ENCODE peak calls at places on chromosome 2, in five cellular contexts. One of them, this sample, is unnamed.

GRCh38 chr2:120511546-120512320 is 165.8 kb downstream of the INHBB start:
- DNase-seq in fibroblast of lung: no peak
- DNase-seq in GM12865: no peak
- DNase-seq in ovary: peak
- DNase-seq in GM10248: no peak
- DNase-seq in this sample: no peak

GRCh38 chr2:113920996-113921395 is 31.1 kb downstream of the ACTR3 start:
- DNase-seq in GM10248: no peak
- DNase-seq in GM12865: no peak
- DNase-seq in fibroblast of lung: peak
- DNase-seq in ovary: no peak
- DNase-seq in this sample: no peak

GRCh38 chr2:59015027-59015426 is 773.9 kb upstream of the FANCL start:
- DNase-seq in ovary: no peak
- DNase-seq in GM10248: no peak
- DNase-seq in fibroblast of lung: no peak
- DNase-seq in GM12865: no peak
- DNase-seq in this sample: no peak

GRCh38 chr2:46036929-46037328 is 260.3 kb upstream of the EPAS1 start:
- DNase-seq in fibroblast of lung: peak
- DNase-seq in ovary: no peak
- DNase-seq in GM12865: no peak
- DNase-seq in GM10248: no peak
- DNase-seq in this sample: no peak

GRCh38 chr2:102005989-102006885 is 14.5 kb downstream of the IL1R2 start:
- DNase-seq in GM12865: peak
- DNase-seq in GM10248: peak
- DNase-seq in ovary: no peak
- DNase-seq in fibroblast of lung: peak
- DNase-seq in this sample: peak

GRCh38 chr2:115999039-115999438 is 1556.6 kb downstream of the DPP10 start:
- DNase-seq in GM10248: no peak
- DNase-seq in ovary: no peak
- DNase-seq in GM12865: no peak
- DNase-seq in fibroblast of lung: no peak
- DNase-seq in this sample: no peak

GRCh38 chr2:5690718-5691658 is 1.2 kb upstream of the SOX11 start:
- DNase-seq in GM10248: no peak
- DNase-seq in GM12865: no peak
- DNase-seq in fibroblast of lung: peak
- DNase-seq in ovary: no peak
- DNase-seq in this sample: no peak

GRCh38 chr2:58571181-58571852 is 330.2 kb upstream of the FANCL start:
- DNase-seq in ovary: no peak
- DNase-seq in fibroblast of lung: peak
- DNase-seq in GM12865: peak
- DNase-seq in GM10248: peak
- DNase-seq in this sample: peak

GRCh38 chr2:16371751-16372150 is 293.9 kb downstream of the CYRIA start:
- DNase-seq in fibroblast of lung: no peak
- DNase-seq in GM12865: no peak
- DNase-seq in ovary: no peak
- DNase-seq in GM10248: no peak
- DNase-seq in this sample: no peak

GRCh38 chr2:105238664-105239240 is 2.8 kb upstream of the GPR45 start:
- DNase-seq in GM12865: no peak
- DNase-seq in ovary: no peak
- DNase-seq in fibroblast of lung: peak
- DNase-seq in GM10248: no peak
- DNase-seq in this sample: no peak

GRCh38 chr2:223247136-223247535 is 195.1 kb downstream of the KCNE4 start:
- DNase-seq in GM10248: no peak
- DNase-seq in fibroblast of lung: peak
- DNase-seq in GM12865: peak
- DNase-seq in ovary: no peak
- DNase-seq in this sample: peak

GRCh38 chr2:239310401-239311061 is 90.3 kb downstream of the HDAC4 start:
- DNase-seq in ovary: peak
- DNase-seq in fibroblast of lung: no peak
- DNase-seq in GM10248: no peak
- DNase-seq in GM12865: no peak
- DNase-seq in this sample: no peak

GRCh38 chr2:173984866-173985588 is 19.9 kb upstream of the SP3 start:
- DNase-seq in fibroblast of lung: no peak
- DNase-seq in ovary: peak
- DNase-seq in GM10248: no peak
- DNase-seq in GM12865: no peak
- DNase-seq in this sample: no peak

GRCh38 chr2:117972466-117973123 is 41.3 kb downstream of the CCDC93 start:
- DNase-seq in GM10248: no peak
- DNase-seq in fibroblast of lung: peak
- DNase-seq in ovary: no peak
- DNase-seq in GM12865: no peak
- DNase-seq in this sample: no peak

GRCh38 chr2:46315103-46315890 is 18.1 kb downstream of the EPAS1 start:
- DNase-seq in GM10248: no peak
- DNase-seq in fibroblast of lung: peak
- DNase-seq in ovary: peak
- DNase-seq in GM12865: no peak
- DNase-seq in this sample: peak

GRCh38 chr2:22167256-22167655 is 1043.5 kb downstream of the TDRD15 start:
- DNase-seq in GM12865: no peak
- DNase-seq in fibroblast of lung: no peak
- DNase-seq in ovary: no peak
- DNase-seq in GM10248: no peak
- DNase-seq in this sample: no peak

GRCh38 chr2:26355038-26355995 is 8.7 kb upstream of the ADGRF3 start:
- DNase-seq in GM12865: no peak
- DNase-seq in GM10248: no peak
- DNase-seq in ovary: no peak
- DNase-seq in fibroblast of lung: peak
- DNase-seq in this sample: peak

GRCh38 chr2:3868012-3868411 is 164.6 kb downstream of the DCDC2C start:
- DNase-seq in GM10248: no peak
- DNase-seq in ovary: no peak
- DNase-seq in GM12865: no peak
- DNase-seq in fibroblast of lung: no peak
- DNase-seq in this sample: no peak

GRCh38 chr2:74186038-74186437 is 7.4 kb upstream of the MOB1A start:
- DNase-seq in ovary: no peak
- DNase-seq in GM10248: peak
- DNase-seq in GM12865: peak
- DNase-seq in fibroblast of lung: no peak
- DNase-seq in this sample: no peak

GRCh38 chr2:231351648-231352047 is 43.9 kb upstream of the B3GNT7 start:
- DNase-seq in ovary: no peak
- DNase-seq in GM10248: no peak
- DNase-seq in fibroblast of lung: no peak
- DNase-seq in GM12865: no peak
- DNase-seq in this sample: no peak

GRCh38 chr2:17915811-17916523 is 37.5 kb downstream of the KCNS3 start:
- DNase-seq in ovary: no peak
- DNase-seq in GM12865: no peak
- DNase-seq in fibroblast of lung: no peak
- DNase-seq in GM10248: no peak
- DNase-seq in this sample: no peak

GRCh38 chr2:120675460-120676130 is 60.1 kb upstream of the GLI2 start:
- DNase-seq in GM12865: peak
- DNase-seq in GM10248: peak
- DNase-seq in ovary: peak
- DNase-seq in fibroblast of lung: no peak
- DNase-seq in this sample: peak

GRCh38 chr2:131584940-131585339 is 57.3 kb downstream of the CCDC74A start:
- DNase-seq in ovary: no peak
- DNase-seq in fibroblast of lung: no peak
- DNase-seq in GM12865: peak
- DNase-seq in GM10248: peak
- DNase-seq in this sample: no peak

GRCh38 chr2:137420744-137421143 is 543.5 kb upstream of the HNMT start:
- DNase-seq in fibroblast of lung: peak
- DNase-seq in GM10248: no peak
- DNase-seq in GM12865: no peak
- DNase-seq in ovary: no peak
- DNase-seq in this sample: no peak

GRCh38 chr2:191299009-191299408 is 53.8 kb downstream of the MYO1B start:
- DNase-seq in GM10248: no peak
- DNase-seq in GM12865: no peak
- DNase-seq in ovary: no peak
- DNase-seq in fibroblast of lung: no peak
- DNase-seq in this sample: no peak
- TF ChIP-seq CTCF in GM10248: no peak
- TF ChIP-seq CTCF in GM12865: no peak
- TF ChIP-seq CTCF in ovary: no peak
- TF ChIP-seq CTCF in fibroblast of lung: peak
- TF ChIP-seq CTCF in this sample: no peak

GRCh38 chr2:140586379-140586778 is 1544.4 kb downstream of the LRP1B start:
- DNase-seq in ovary: no peak
- DNase-seq in fibroblast of lung: peak
- DNase-seq in GM10248: peak
- DNase-seq in GM12865: peak
- DNase-seq in this sample: peak
- TF ChIP-seq CTCF in ovary: no peak
- TF ChIP-seq CTCF in fibroblast of lung: peak
- TF ChIP-seq CTCF in GM10248: peak
- TF ChIP-seq CTCF in GM12865: peak
- TF ChIP-seq CTCF in this sample: peak

DNA sequence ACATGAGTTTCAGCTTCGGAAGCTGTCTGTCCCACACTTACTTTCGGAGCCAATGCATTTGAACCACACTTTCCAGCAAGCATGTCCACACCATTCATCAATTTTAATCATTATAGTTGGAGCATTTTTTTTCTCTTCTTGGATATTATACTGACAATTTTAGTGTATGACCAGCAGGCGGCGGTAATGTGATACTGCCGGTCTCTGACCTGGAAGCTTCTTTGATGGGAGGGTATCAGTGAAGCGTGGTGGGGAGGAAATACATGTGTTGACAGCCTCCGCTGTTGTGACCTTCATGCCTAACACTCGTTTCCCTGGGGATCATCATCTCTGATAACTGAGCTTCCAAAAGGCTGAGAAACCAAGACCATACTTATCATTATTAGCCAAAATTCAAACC is 231.7 kb downstream of the GBX2 start:
- DNase-seq in GM12865: peak
- DNase-seq in GM10248: no peak
- DNase-seq in ovary: no peak
- DNase-seq in fibroblast of lung: no peak
- DNase-seq in this sample: no peak
- TF ChIP-seq CTCF in GM12865: no peak
- TF ChIP-seq CTCF in GM10248: peak
- TF ChIP-seq CTCF in ovary: no peak
- TF ChIP-seq CTCF in fibroblast of lung: peak
- TF ChIP-seq CTCF in this sample: peak

GRCh38 chr2:52821631-52822030 is 946.0 kb upstream of the CHAC2 start:
- DNase-seq in GM10248: no peak
- DNase-seq in fibroblast of lung: peak
- DNase-seq in ovary: no peak
- DNase-seq in GM12865: no peak
- DNase-seq in this sample: no peak
- TF ChIP-seq CTCF in GM10248: no peak
- TF ChIP-seq CTCF in fibroblast of lung: no peak
- TF ChIP-seq CTCF in ovary: no peak
- TF ChIP-seq CTCF in GM12865: no peak
- TF ChIP-seq CTCF in this sample: no peak

GRCh38 chr2:191907091-191907490 is 60.2 kb upstream of the CAVIN2 start:
- DNase-seq in GM12865: no peak
- DNase-seq in ovary: no peak
- DNase-seq in fibroblast of lung: peak
- DNase-seq in GM10248: no peak
- DNase-seq in this sample: no peak

GRCh38 chr2:191910518-191910917 is 63.6 kb upstream of the CAVIN2 start:
- DNase-seq in ovary: no peak
- DNase-seq in fibroblast of lung: peak
- DNase-seq in GM12865: no peak
- DNase-seq in GM10248: no peak
- DNase-seq in this sample: no peak

GRCh38 chr2:191905336-191905735 is 58.4 kb upstream of the CAVIN2 start:
- DNase-seq in fibroblast of lung: no peak
- DNase-seq in GM12865: no peak
- DNase-seq in GM10248: no peak
- DNase-seq in ovary: no peak
- DNase-seq in this sample: no peak

GRCh38 chr2:191908874-191909273 is 62.0 kb upstream of the CAVIN2 start:
- DNase-seq in ovary: no peak
- DNase-seq in GM10248: no peak
- DNase-seq in fibroblast of lung: no peak
- DNase-seq in GM12865: no peak
- DNase-seq in this sample: no peak

GRCh38 chr2:191907545-191907944 is 60.7 kb upstream of the CAVIN2 start:
- DNase-seq in fibroblast of lung: no peak
- DNase-seq in GM12865: no peak
- DNase-seq in ovary: no peak
- DNase-seq in GM10248: no peak
- DNase-seq in this sample: no peak
- TF ChIP-seq CTCF in fibroblast of lung: no peak
- TF ChIP-seq CTCF in GM12865: no peak
- TF ChIP-seq CTCF in ovary: no peak
- TF ChIP-seq CTCF in GM10248: no peak
- TF ChIP-seq CTCF in this sample: no peak

GRCh38 chr2:25165992-25166618 is 2.3 kb downstream of the POMC start:
- DNase-seq in fibroblast of lung: peak
- DNase-seq in GM12865: peak
- DNase-seq in GM10248: peak
- DNase-seq in ovary: no peak
- DNase-seq in this sample: peak
- TF ChIP-seq CTCF in fibroblast of lung: no peak
- TF ChIP-seq CTCF in GM12865: peak
- TF ChIP-seq CTCF in GM10248: peak
- TF ChIP-seq CTCF in ovary: no peak
- TF ChIP-seq CTCF in this sample: no peak

DNA sequence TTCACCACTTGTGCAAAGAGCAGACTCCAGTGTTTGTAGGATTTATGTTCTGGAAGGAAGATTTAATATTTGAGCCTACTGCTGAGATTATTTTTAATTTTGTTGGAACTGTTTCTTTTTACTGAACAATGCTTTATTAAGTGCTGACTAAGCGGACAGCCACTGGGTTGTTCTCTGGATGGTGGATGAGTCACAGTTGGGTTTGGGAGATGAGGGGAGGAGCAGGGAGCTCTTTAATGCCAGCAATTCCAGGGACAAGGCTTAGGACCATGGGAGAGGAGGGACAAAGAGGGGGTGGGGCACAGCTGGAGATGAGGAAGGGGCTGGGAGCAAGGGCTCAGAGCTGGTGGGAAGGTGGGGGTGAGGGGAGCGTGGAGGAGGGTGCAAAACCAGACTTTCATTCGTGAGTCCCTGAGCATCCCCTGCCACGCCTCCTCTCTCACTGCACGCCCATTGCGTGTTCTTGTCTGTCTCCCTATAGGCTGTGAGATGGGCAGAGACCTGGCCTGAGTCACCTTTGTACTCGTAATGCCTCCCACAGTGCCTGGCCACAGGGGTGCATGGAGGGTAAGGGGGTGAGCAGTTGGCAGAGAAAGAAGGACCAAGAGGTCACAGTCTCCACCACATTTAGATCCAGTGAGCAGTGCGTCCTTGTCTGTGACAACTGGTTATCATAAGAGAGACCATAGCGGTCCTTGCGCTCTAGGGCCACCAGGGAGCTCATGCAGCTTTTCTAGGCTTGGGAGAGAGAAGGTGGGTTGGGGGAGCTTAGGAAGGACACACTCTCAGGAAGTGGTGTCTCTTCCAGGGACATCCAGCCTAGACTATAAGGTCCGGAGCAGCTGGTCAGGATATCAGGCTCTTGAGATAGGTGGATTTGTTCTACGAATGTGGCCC is 18.4 kb downstream of the SLC4A3 start:
- DNase-seq in fibroblast of lung: peak
- DNase-seq in GM10248: no peak
- DNase-seq in ovary: peak
- DNase-seq in GM12865: no peak
- DNase-seq in this sample: no peak
- TF ChIP-seq CTCF in fibroblast of lung: no peak
- TF ChIP-seq CTCF in GM10248: no peak
- TF ChIP-seq CTCF in ovary: no peak
- TF ChIP-seq CTCF in GM12865: no peak
- TF ChIP-seq CTCF in this sample: no peak